ENCODE peak calls at places on chromosome 12, in eight cellular contexts. M is cardiac muscle cell; E is aorta; A is mammary epithelial cell; T is neural progenitor cell; P is naive thymus-derived CD4-positive, alpha-beta T cell; F is A549; S is effector memory CD4-positive, alpha-beta T cell. X is an unnamed sample. For H3K9me3, the result is how much of the 10 kb centered on the place peaks cover.

GRCh38 chr12:84653482-84653881 is 259.1 kb downstream of the SLC6A15 start:
- DNase-seq in E (no peak), T (no peak), A (no peak), S (no peak), M (no peak), P (no peak), F (no peak), X (no peak)

GRCh38 chr12:95641299-95641947 is 90.1 kb upstream of the USP44 start:
- DNase-seq in F (no peak), S (no peak), E (no peak), P (no peak), T (no peak), M (peak), A (no peak), X (no peak)

GRCh38 chr12:24778486-24779304 is 170.2 kb downstream of the BCAT1 start:
- DNase-seq in P (no peak), F (peak), E (no peak), A (peak), S (no peak), M (peak), T (peak), X (no peak)

GRCh38 chr12:121787063-121787774 is 6.3 kb downstream of the RHOF start:
- DNase-seq in P (no peak), M (no peak), T (no peak), F (no peak), A (no peak), S (peak), E (no peak), X (no peak)

GRCh38 chr12:53096089-53096741 is 1.3 kb upstream of the IGFBP6 start:
- DNase-seq in P (no peak), T (peak), A (peak), F (no peak), M (no peak), E (peak), S (no peak), X (no peak)

GRCh38 chr12:124778411-124778810 is 85.3 kb downstream of the SCARB1 start:
- DNase-seq in S (no peak), P (no peak), T (no peak), F (no peak), M (no peak), A (no peak), E (no peak), X (peak)

GRCh38 chr12:122043476-122043875 is 21.8 kb downstream of the BCL7A start:
- DNase-seq in F (no peak), S (no peak), T (no peak), E (no peak), A (no peak), P (no peak), M (no peak), X (no peak)

GRCh38 chr12:31272607-31273225 is 53.2 kb downstream of the SINHCAF start:
- DNase-seq in T (no peak), S (no peak), M (no peak), E (no peak), A (no peak), P (no peak), F (no peak), X (no peak)

GRCh38 chr12:6430124-6430989 is 14.4 kb upstream of the CD27 start:
- DNase-seq in A (peak), F (peak), E (peak), S (no peak), P (no peak), M (no peak), T (no peak), X (no peak)

GRCh38 chr12:92467886-92468285 is 234.9 kb upstream of the PLEKHG7 start:
- DNase-seq in F (no peak), S (no peak), A (no peak), M (no peak), T (no peak), P (no peak), E (no peak), X (no peak)

GRCh38 chr12:130557201-130557600 is 158.9 kb downstream of the RIMBP2 start:
- DNase-seq in E (no peak), M (no peak), P (no peak), A (no peak), F (no peak), S (no peak), T (no peak), X (no peak)

GRCh38 chr12:57196439-57196838 is 20.2 kb upstream of the NXPH4 start:
- DNase-seq in A (no peak), P (no peak), S (no peak), E (no peak), F (no peak), T (no peak), M (no peak), X (no peak)

GRCh38 chr12:54565658-54566552 is 16.5 kb downstream of the PDE1B start:
- DNase-seq in T (peak), M (no peak), F (no peak), S (no peak), A (no peak), P (no peak), E (no peak), X (no peak)

GRCh38 chr12:26608273-26608672 is 224.7 kb downstream of the ITPR2 start:
- DNase-seq in M (no peak), E (no peak), F (no peak), T (no peak), A (no peak), P (no peak), S (no peak), X (no peak)

GRCh38 chr12:5514016-5514415 is 82.1 kb downstream of the NTF3 start:
- DNase-seq in A (no peak), M (no peak), E (no peak), P (no peak), T (no peak), F (no peak), S (no peak), X (no peak)

GRCh38 chr12:104903648-104904423 is 54.3 kb downstream of the SLC41A2 start:
- DNase-seq in P (no peak), A (no peak), T (no peak), E (no peak), M (no peak), S (no peak), F (no peak), X (no peak)

GRCh38 chr12:64362721-64363305 is 27.7 kb downstream of the C12orf56 start:
- DNase-seq in E (no peak), P (no peak), F (no peak), M (no peak), T (peak), A (no peak), S (no peak), X (no peak)

GRCh38 chr12:79364197-79364596 is 326.6 kb downstream of the PAWR start:
- DNase-seq in F (no peak), E (no peak), T (no peak), S (no peak), P (no peak), A (no peak), M (no peak), X (no peak)

GRCh38 chr12:22974865-22975264 is 349.9 kb downstream of the ETNK1 start:
- DNase-seq in T (no peak), S (no peak), E (no peak), F (peak), A (peak), P (no peak), M (no peak), X (no peak)

GRCh38 chr12:4477133-4477532 is 31.5 kb upstream of the FGF6 start:
- DNase-seq in S (no peak), A (peak), T (no peak), M (no peak), P (no peak), E (no peak), F (no peak), X (no peak)

GRCh38 chr12:117664169-117664568 is 302.7 kb upstream of the NOS1 start:
- DNase-seq in A (no peak), E (no peak), P (no peak), S (no peak), M (no peak), T (no peak), F (no peak), X (no peak)

GRCh38 chr12:95017482-95017881 is 14.0 kb upstream of the NDUFA12 start:
- DNase-seq in F (no peak), M (no peak), S (no peak), P (no peak), T (no peak), A (no peak), E (no peak), X (no peak)

GRCh38 chr12:114888458-114888857 is 204.5 kb upstream of the TBX3 start:
- DNase-seq in A (peak), S (no peak), P (no peak), M (no peak), F (no peak), E (no peak), T (no peak), X (no peak)

GRCh38 chr12:3142386-3142785 is 65.2 kb downstream of the TSPAN9 start:
- DNase-seq in E (peak), M (no peak), P (no peak), S (no peak), A (no peak), F (no peak), T (no peak), X (no peak)

GRCh38 chr12:110314308-110314707 is 33.3 kb downstream of the ATP2A2 start:
- DNase-seq in M (no peak), A (peak), F (no peak), S (no peak), P (no peak), E (no peak), T (no peak), X (no peak)

GRCh38 chr12:105100207-105100985 is 7.1 kb upstream of the WASHC4 start:
- DNase-seq in T (no peak), F (no peak), E (no peak), P (no peak), A (peak), M (no peak), S (no peak), X (no peak)

GRCh38 chr12:126397071-126397571 is 1331.9 kb downstream of the AACS start:
- DNase-seq in A (no peak), T (no peak), P (no peak), F (no peak), M (no peak), E (no peak), S (no peak), X (no peak)

GRCh38 chr12:133107121-133107520 is 23.0 kb downstream of the ZNF891 start:
- DNase-seq in F (no peak), E (no peak), A (no peak), M (no peak), T (no peak), P (no peak), S (no peak), X (no peak)
- H3K9me3 ChIP-seq in F (half or more), E (under half), A (half or more), M (under half), T (half or more), P (under half), S (half or more), X (half or more)

GRCh38 chr12:1904875-1905274 is 13.6 kb downstream of the CACNA2D4 start:
- DNase-seq in E (no peak), A (no peak), P (no peak), F (no peak), T (no peak), M (no peak), S (no peak), X (no peak)

GRCh38 chr12:1910468-1910867 is 8.0 kb downstream of the CACNA2D4 start:
- DNase-seq in A (no peak), M (no peak), F (no peak), S (no peak), P (no peak), E (no peak), T (no peak), X (no peak)

GRCh38 chr12:1908758-1909157 is 9.7 kb downstream of the CACNA2D4 start:
- DNase-seq in A (no peak), T (no peak), S (no peak), P (no peak), M (no peak), E (no peak), F (no peak), X (no peak)

GRCh38 chr12:1907652-1908611 is 10.5 kb downstream of the CACNA2D4 start:
- DNase-seq in E (peak), F (no peak), A (peak), M (no peak), S (peak), P (no peak), T (no peak), X (no peak)

GRCh38 chr12:1906579-1906978 is 11.9 kb downstream of the CACNA2D4 start:
- DNase-seq in F (no peak), S (no peak), T (no peak), P (no peak), E (no peak), A (no peak), M (no peak), X (no peak)
- H3K9me3 ChIP-seq in F (under half), S (under half), T (under half), P (under half), E (under half), A (under half), M (under half), X (under half)

DNA sequence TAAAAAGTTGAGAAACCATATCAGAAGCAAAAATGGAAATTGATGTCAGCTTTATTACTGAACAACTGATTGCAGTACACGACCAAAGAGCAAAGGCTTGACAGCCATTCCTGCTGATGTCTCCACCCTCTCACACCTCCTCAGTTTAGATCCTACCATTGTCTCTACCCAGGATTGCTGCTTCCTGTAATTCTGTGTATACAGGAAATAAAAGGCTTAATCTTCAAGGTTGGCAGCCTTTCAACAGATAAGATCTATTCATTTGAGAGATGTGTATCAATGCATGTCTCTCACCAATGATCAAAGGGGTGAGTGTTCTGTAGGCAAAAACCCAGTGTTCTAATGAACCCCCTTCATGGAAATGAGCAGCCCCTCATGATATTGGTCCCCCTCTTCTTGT is 27.0 kb downstream of the SLCO1C1 start:
- DNase-seq in A (no peak), F (no peak), S (no peak), M (no peak), T (no peak), E (no peak), P (no peak), X (peak)
- H3K9me3 ChIP-seq in A (under half), F (under half), S (under half), M (under half), T (under half), E (under half), P (under half), X (under half)

GRCh38 chr12:108648371-108648770 is 14.7 kb upstream of the SELPLG start:
- DNase-seq in P (no peak), F (no peak), E (no peak), A (no peak), M (no peak), S (no peak), T (no peak), X (no peak)

GRCh38 chr12:108649126-108649525 is 15.4 kb upstream of the SELPLG start:
- DNase-seq in F (no peak), E (no peak), P (no peak), T (no peak), M (no peak), S (no peak), A (no peak), X (no peak)

GRCh38 chr12:108649668-108650067 is 16.0 kb upstream of the SELPLG start:
- DNase-seq in A (peak), P (no peak), M (no peak), E (no peak), T (no peak), F (no peak), S (no peak), X (no peak)

GRCh38 chr12:108647936-108648287 is 14.2 kb upstream of the SELPLG start:
- DNase-seq in E (no peak), S (no peak), F (no peak), M (no peak), P (no peak), A (no peak), T (no peak), X (no peak)

DNA sequence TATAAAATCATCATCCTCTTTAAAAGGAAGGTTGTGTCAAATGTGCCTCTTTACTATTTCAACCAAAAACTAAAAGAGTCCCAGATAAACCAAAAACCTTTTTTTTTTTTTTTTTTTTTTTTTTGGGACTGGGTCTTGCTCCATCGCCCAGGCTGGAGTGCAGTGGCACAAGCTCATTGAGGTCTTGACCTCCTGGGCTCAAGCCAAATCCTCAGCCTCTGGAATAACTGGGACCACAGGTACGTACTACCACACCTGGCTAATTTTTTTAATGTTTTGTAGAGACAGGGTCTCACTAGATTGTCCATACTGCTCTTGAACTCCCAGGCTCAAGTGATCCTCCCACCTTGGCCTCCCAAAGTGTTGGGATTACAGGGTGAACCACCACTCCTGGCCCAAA is 16.4 kb upstream of the SELPLG start:
- DNase-seq in E (no peak), F (no peak), A (no peak), T (no peak), P (no peak), S (no peak), M (no peak), X (no peak)
- H3K9me3 ChIP-seq in E (under half), F (under half), A (under half), T (under half), P (under half), S (under half), M (under half), X (under half)